ENCODE peak calls at places on chromosomes 11 and 22, in nine cellular contexts. V is NCI-H748 treated with DMSO at 0.1 percent for 48 hours; S is stimulated activated CD4-positive, alpha-beta T cell treated with anti-CD3 and anti-CD28 coated beads, Interleukin-12 subunit alpha, Interleukin-12 subunit beta, amount 100 ng/mL, for 24 hours; T is kidney; Z is HS-5; C is EL; O is GM23248; M is D341Med; E is Caki2. F is an unnamed sample.
A peak's percentile ranks its signal among the peaks of the same experiment; 100 is the strongest.

GRCh38 chr11:57647960-57648776 is 1.5 kb downstream of the YPEL4 start:
- DNase-seq in V (no peak), S (no peak), T (peak; percentile 69), Z (no peak), C (no peak), O (peak; percentile 60), M (no peak), E (no peak), F (peak; percentile 74)

GRCh38 chr11:46285173-46285572 is 7.7 kb downstream of the CREB3L1 start:
- DNase-seq in V (no peak), S (no peak), T (no peak), Z (no peak), C (peak; percentile 32), O (peak; percentile 64), M (no peak), E (no peak), F (no peak)

GRCh38 chr11:116603783-116604323 is 168.9 kb downstream of the BUD13 start:
- DNase-seq in V (no peak), S (no peak), T (no peak), Z (no peak), C (no peak), O (no peak), M (no peak), E (no peak), F (no peak)

GRCh38 chr22:26479043-26479791 is 4.4 kb downstream of the HPS4 start:
- DNase-seq in V (no peak), S (no peak), T (no peak), Z (no peak), C (no peak), O (no peak), M (no peak), E (no peak), F (no peak)

GRCh38 chr11:70642301-70642700 is 244.0 kb downstream of the CTTN start:
- DNase-seq in V (no peak), S (no peak), T (no peak), Z (no peak), C (no peak), O (no peak), M (no peak), E (no peak), F (peak; percentile 31)

GRCh38 chr11:62713343-62713742 is 5.9 kb downstream of the GNG3 start:
- DNase-seq in V (no peak), S (no peak), T (no peak), Z (no peak), C (no peak), O (no peak), M (no peak), E (peak; percentile 83), F (no peak)

GRCh38 chr11:12160680-12161079 is 50.3 kb downstream of the MICAL2 start:
- DNase-seq in V (no peak), S (no peak), T (peak; percentile 81), Z (no peak), C (no peak), O (no peak), M (peak; percentile 69), E (peak; percentile 90), F (no peak)

GRCh38 chr22:42969348-42969975 is 45.5 kb downstream of the PACSIN2 start:
- DNase-seq in V (no peak), S (no peak), T (no peak), Z (peak; percentile 82), C (peak; percentile 85), O (peak; percentile 96), M (no peak), E (no peak), F (peak; percentile 91)

GRCh38 chr22:46936378-46936916 is 174.0 kb downstream of the TBC1D22A start:
- DNase-seq in V (no peak), S (no peak), T (no peak), Z (no peak), C (no peak), O (peak; percentile 26), M (no peak), E (peak; percentile 54), F (no peak)

GRCh38 chr11:21582791-21583190 is 610.1 kb upstream of the ANO5 start:
- DNase-seq in V (no peak), S (no peak), T (no peak), Z (no peak), C (no peak), O (no peak), M (no peak), E (no peak), F (no peak)

GRCh38 chr11:72829884-72830533 is 15.8 kb downstream of the ATG16L2 start:
- DNase-seq in V (no peak), S (no peak), T (no peak), Z (no peak), C (no peak), O (no peak), M (no peak), E (no peak), F (peak; percentile 10)

GRCh38 chr11:44007746-44008501 is 39.9 kb upstream of the ACCSL start:
- DNase-seq in V (no peak), S (no peak), T (no peak), Z (no peak), C (peak; percentile 64), O (peak; percentile 79), M (peak; percentile 12), E (no peak), F (peak; percentile 82)

GRCh38 chr11:77244277-77245014 is 57.0 kb downstream of the GDPD4 start:
- DNase-seq in V (no peak), S (no peak), T (no peak), Z (peak; percentile 72), C (peak; percentile 77), O (peak; percentile 81), M (no peak), E (no peak), F (peak; percentile 85)

GRCh38 chr11:62656801-62657429 is 3.8 kb upstream of the INTS5 start:
- DNase-seq in V (no peak), S (no peak), T (no peak), Z (no peak), C (no peak), O (no peak), M (no peak), E (no peak), F (peak; percentile 23)

GRCh38 chr11:128667873-128668272 is 26.0 kb upstream of the FLI1 start:
- DNase-seq in V (no peak), S (no peak), T (no peak), Z (no peak), C (peak; percentile 13), O (peak; percentile 71), M (no peak), E (no peak), F (peak; percentile 30)